ENCODE peak calls at places on chromosomes 5 and 9, in four cellular contexts. E, K, H and G are unnamed samples.

GRCh38 chr9:3434594-3434993 is 91.2 kb downstream of the RFX3 start:
- DNase-seq in E (no peak), K (no peak), H (no peak), G (no peak)

GRCh38 chr9:129776566-129776937 is 23.7 kb upstream of the PTGES start:
- DNase-seq in E (no peak), K (no peak), H (no peak), G (no peak)

GRCh38 chr9:32339424-32339823 is 45.0 kb upstream of the ACO1 start:
- DNase-seq in E (no peak), K (no peak), H (no peak), G (no peak)

GRCh38 chr5:139646912-139647391 is 1.2 kb upstream of the CXXC5 start:
- DNase-seq in E (no peak), K (no peak), H (no peak), G (no peak)

GRCh38 chr5:111004291-111004690 is 67.2 kb upstream of the TSLP start:
- DNase-seq in E (no peak), K (no peak), H (no peak), G (no peak)

GRCh38 chr9:130728721-130729120 is 35.1 kb downstream of the EXOSC2 start:
- DNase-seq in E (no peak), K (no peak), H (no peak), G (no peak)

GRCh38 chr9:6226696-6227095 is 11.1 kb downstream of the IL33 start:
- DNase-seq in E (no peak), K (no peak), H (no peak), G (no peak)

GRCh38 chr9:99162759-99163364 is 57.9 kb downstream of the TGFBR1 start:
- DNase-seq in E (no peak), K (peak), H (no peak), G (no peak)

GRCh38 chr9:124079176-124079925 is 67.8 kb downstream of the LHX2 start:
- DNase-seq in E (no peak), K (no peak), H (no peak), G (no peak)

GRCh38 chr5:87004101-87004500 is 263.6 kb upstream of the RASA1 start:
- DNase-seq in E (no peak), K (no peak), H (no peak), G (no peak)

GRCh38 chr5:181283347-181283746 is 22.4 kb upstream of the TRIM52 start:
- DNase-seq in E (no peak), K (no peak), H (no peak), G (no peak)

GRCh38 chr9:134365115-134365596 is 38.9 kb downstream of the RXRA start:
- DNase-seq in E (no peak), K (no peak), H (no peak), G (no peak)

GRCh38 chr9:117101003-117101402 is 313.9 kb downstream of the ASTN2 start:
- DNase-seq in E (no peak), K (no peak), H (no peak), G (no peak)

GRCh38 chr5:1886634-1887399 is 4.1 kb upstream of the IRX4 start:
- DNase-seq in E (no peak), K (no peak), H (no peak), G (no peak)